ENCODE peak calls at places on chromosomes 11 and 22, in seven cellular contexts. K, H, D, C, S, L and R are unnamed samples.

GRCh38 chr11:83816572-83817187 is 530.5 kb upstream of the CCDC90B start:
- DNase-seq in H (no peak), K (no peak), D (no peak), C (no peak), L (no peak), S (peak), R (no peak)

GRCh38 chr11:2273771-2274170 is 3.4 kb upstream of the ASCL2 start:
- DNase-seq in K (no peak), L (no peak), S (no peak), C (no peak), D (no peak), H (no peak), R (no peak)

GRCh38 chr11:113615773-113616172 is 90.3 kb downstream of the TMPRSS5 start:
- DNase-seq in S (no peak), H (no peak), K (no peak), L (no peak), D (no peak), C (no peak), R (no peak)

GRCh38 chr22:43530864-43531201 is 119.0 kb downstream of the MPPED1 start:
- DNase-seq in C (peak), L (no peak), S (no peak), K (no peak), H (no peak), D (no peak), R (no peak)

GRCh38 chr22:43851979-43852307 is 10.4 kb downstream of the SULT4A1 start:
- DNase-seq in K (no peak), D (no peak), L (no peak), S (no peak), C (no peak), H (no peak), R (no peak)

GRCh38 chr11:1878134-1879031 is 13.3 kb downstream of the PRR33 start:
- DNase-seq in S (no peak), D (no peak), L (peak), H (no peak), K (no peak), C (no peak), R (no peak)

GRCh38 chr11:116173946-116174911 is 598.6 kb downstream of the BUD13 start:
- DNase-seq in H (no peak), D (no peak), C (no peak), L (no peak), K (peak), S (no peak), R (no peak)

GRCh38 chr11:126090452-126090851 is 27.8 kb upstream of the CDON start:
- DNase-seq in H (no peak), L (no peak), K (no peak), C (no peak), D (no peak), S (no peak), R (no peak)

GRCh38 chr22:20219667-20220628 is 48.2 kb downstream of the RTN4R start:
- DNase-seq in S (no peak), C (no peak), K (no peak), D (no peak), H (no peak), L (no peak), R (peak)

GRCh38 chr11:95338430-95338991 is 107.5 kb upstream of the SESN3 start:
- DNase-seq in K (peak), S (peak), L (peak), D (no peak), H (no peak), C (peak), R (peak)

GRCh38 chr11:82796970-82797594 is 63.4 kb upstream of the FAM181B start:
- DNase-seq in C (peak), K (no peak), D (no peak), H (no peak), L (no peak), S (no peak), R (no peak)

GRCh38 chr11:119782021-119782420 is 53.0 kb upstream of the NECTIN1 start:
- DNase-seq in D (no peak), C (no peak), K (no peak), H (no peak), S (no peak), L (peak), R (no peak)

GRCh38 chr22:41512421-41513194 is 31.7 kb downstream of the POLR3H start:
- DNase-seq in D (no peak), S (peak), K (no peak), H (no peak), L (no peak), C (no peak), R (peak)

GRCh38 chr11:16000065-16000464 is 356.3 kb downstream of the SOX6 start:
- DNase-seq in S (peak), K (no peak), H (peak), L (no peak), C (no peak), D (no peak), R (no peak)

GRCh38 chr11:78414321-78415051 is 3.1 kb downstream of the GAB2 start:
- DNase-seq in K (no peak), C (no peak), D (no peak), L (no peak), H (no peak), S (peak), R (peak)

GRCh38 chr11:1017269-1018005 is 19.1 kb downstream of the MUC6 start:
- DNase-seq in L (no peak), H (no peak), K (peak), S (no peak), D (no peak), C (peak), R (peak)

GRCh38 chr22:38868286-38868721 is 3.7 kb downstream of the CBX6 start:
- DNase-seq in H (no peak), C (no peak), S (no peak), K (no peak), D (no peak), L (peak), R (no peak)

GRCh38 chr11:86087281-86087680 is 18.4 kb upstream of the PICALM start:
- DNase-seq in S (no peak), C (no peak), H (no peak), L (no peak), D (no peak), K (no peak), R (no peak)

GRCh38 chr22:30753701-30754100 is 59.0 kb downstream of the OSBP2 start:
- DNase-seq in S (peak), H (no peak), L (no peak), D (no peak), K (no peak), C (no peak), R (no peak)

GRCh38 chr11:12242926-12243325 is 132.5 kb downstream of the MICAL2 start:
- DNase-seq in H (no peak), C (no peak), K (no peak), L (no peak), S (no peak), D (no peak), R (no peak)

GRCh38 chr22:36366291-36366708 is 21.5 kb downstream of the MYH9 start:
- DNase-seq in L (no peak), S (peak), C (no peak), K (no peak), D (no peak), H (no peak), R (no peak)

GRCh38 chr11:68927280-68928107 is 23.8 kb downstream of the IGHMBP2 start:
- DNase-seq in L (no peak), K (no peak), C (no peak), S (peak), D (no peak), H (no peak), R (no peak)

GRCh38 chr11:35786188-35786587 is 123.6 kb downstream of the TRIM44 start:
- DNase-seq in L (no peak), S (no peak), C (no peak), K (no peak), D (no peak), H (no peak), R (no peak)

GRCh38 chr11:134125507-134125906 is 56.6 kb downstream of the JAM3 start:
- DNase-seq in H (no peak), K (no peak), C (no peak), D (no peak), L (no peak), S (peak), R (no peak)

GRCh38 chr11:94245121-94245520 is 59.3 kb upstream of the IZUMO1R start:
- DNase-seq in L (no peak), C (no peak), K (no peak), D (no peak), S (no peak), H (no peak), R (no peak)

GRCh38 chr11:113664069-113664980 is 41.8 kb downstream of the TMPRSS5 start:
- DNase-seq in L (no peak), K (no peak), S (no peak), C (no peak), H (peak), D (no peak), R (no peak)

GRCh38 chr11:116536416-116536815 is 236.4 kb downstream of the BUD13 start:
- DNase-seq in C (no peak), S (no peak), K (no peak), L (no peak), D (no peak), H (no peak), R (no peak)

GRCh38 chr11:11776714-11777113 is 65.1 kb upstream of the USP47 start:
- DNase-seq in H (no peak), L (no peak), C (no peak), K (no peak), S (no peak), D (no peak), R (no peak)

GRCh38 chr11:43687120-43687791 is 6.7 kb downstream of the HSD17B12 start:
- DNase-seq in S (peak), C (no peak), H (no peak), L (peak), K (peak), D (no peak), R (no peak)

GRCh38 chr11:118111019-118111743 is 24.4 kb upstream of the SMIM35 start:
- DNase-seq in D (no peak), H (no peak), L (no peak), C (no peak), K (no peak), S (no peak), R (no peak)

GRCh38 chr22:36077261-36077660 is 48.6 kb upstream of the RBFOX2 start:
- DNase-seq in C (no peak), K (no peak), H (peak), L (no peak), S (peak), D (no peak), R (no peak)

GRCh38 chr22:26744892-26745808 is 87.8 kb downstream of the MIAT start:
- DNase-seq in H (no peak), K (no peak), S (no peak), D (no peak), L (no peak), C (no peak), R (no peak)

GRCh38 chr22:37176464-37177061 is 11.5 kb downstream of the C1QTNF6 start:
- DNase-seq in C (no peak), S (peak), H (peak), L (peak), D (no peak), K (no peak), R (peak)

GRCh38 chr11:93572171-93572570 is 29.0 kb upstream of the SMCO4 start:
- DNase-seq in H (no peak), L (no peak), K (no peak), S (no peak), D (no peak), C (no peak), R (no peak)

GRCh38 chr22:26367402-26368245 is 61.4 kb upstream of the ASPHD2 start:
- DNase-seq in D (peak), K (no peak), S (peak), L (no peak), H (no peak), C (peak), R (peak)

GRCh38 chr11:36130401-36130800 is 158.8 kb downstream of the COMMD9 start:
- DNase-seq in K (no peak), H (no peak), D (no peak), C (no peak), L (no peak), S (peak), R (no peak)

GRCh38 chr22:38246046-38246658 is 26.7 kb downstream of the TMEM184B start:
- DNase-seq in K (no peak), D (no peak), H (no peak), L (no peak), C (no peak), S (no peak), R (no peak)

GRCh38 chr22:45262931-45263789 is 21.6 kb upstream of the UPK3A start:
- DNase-seq in K (peak), D (no peak), C (no peak), L (peak), H (no peak), S (peak), R (peak)

GRCh38 chr11:110376711-110377324 is 52.9 kb upstream of the FDX1 start:
- DNase-seq in D (peak), K (peak), L (peak), C (peak), S (peak), H (peak), R (peak)

GRCh38 chr11:110377451-110377850 is 52.3 kb upstream of the FDX1 start:
- DNase-seq in H (no peak), K (no peak), C (no peak), S (no peak), L (no peak), D (no peak), R (no peak)

GRCh38 chr11:110374921-110375320 is 54.8 kb upstream of the FDX1 start:
- DNase-seq in C (no peak), L (no peak), K (no peak), S (peak), D (no peak), H (no peak), R (no peak)

GRCh38 chr11:110367571-110367970 is 62.2 kb upstream of the FDX1 start:
- DNase-seq in D (no peak), C (no peak), L (no peak), K (no peak), H (no peak), S (no peak), R (no peak)

DNA sequence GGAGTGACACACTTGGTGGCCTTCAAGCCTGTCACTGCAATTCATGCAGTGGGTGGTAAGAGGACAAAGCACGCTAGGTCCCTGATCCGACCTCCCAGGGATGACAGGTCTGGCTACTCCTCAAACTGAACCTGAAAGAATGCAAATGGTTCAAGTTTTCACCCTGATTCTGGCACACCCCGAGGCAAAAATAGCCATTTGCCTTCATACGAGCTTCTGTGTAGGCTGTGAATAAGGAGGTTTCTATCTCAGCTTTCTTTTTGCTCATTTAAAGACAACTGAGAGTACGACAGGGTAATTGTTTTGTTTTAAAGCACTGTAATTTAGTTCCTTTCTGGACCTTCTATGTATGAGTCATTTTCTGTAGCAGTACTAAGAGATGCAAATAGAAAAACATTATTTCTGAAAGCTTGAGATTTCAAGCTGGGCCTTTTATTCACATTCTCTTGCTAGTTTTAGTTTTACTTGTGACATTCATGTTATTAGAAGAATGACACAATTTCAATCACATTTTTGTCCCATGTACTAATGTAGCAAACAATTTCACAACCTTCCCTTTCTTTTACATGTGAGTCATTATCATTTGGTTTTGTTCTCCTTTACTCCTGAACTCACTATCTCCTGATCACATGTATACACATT is 56.6 kb upstream of the FDX1 start:
- DNase-seq in L (no peak), H (peak), D (no peak), C (no peak), S (peak), K (no peak), R (no peak)
- H3K4me3 ChIP-seq in L (no peak), H (no peak), D (no peak), C (no peak), S (no peak), K (no peak), R (no peak)

DNA sequence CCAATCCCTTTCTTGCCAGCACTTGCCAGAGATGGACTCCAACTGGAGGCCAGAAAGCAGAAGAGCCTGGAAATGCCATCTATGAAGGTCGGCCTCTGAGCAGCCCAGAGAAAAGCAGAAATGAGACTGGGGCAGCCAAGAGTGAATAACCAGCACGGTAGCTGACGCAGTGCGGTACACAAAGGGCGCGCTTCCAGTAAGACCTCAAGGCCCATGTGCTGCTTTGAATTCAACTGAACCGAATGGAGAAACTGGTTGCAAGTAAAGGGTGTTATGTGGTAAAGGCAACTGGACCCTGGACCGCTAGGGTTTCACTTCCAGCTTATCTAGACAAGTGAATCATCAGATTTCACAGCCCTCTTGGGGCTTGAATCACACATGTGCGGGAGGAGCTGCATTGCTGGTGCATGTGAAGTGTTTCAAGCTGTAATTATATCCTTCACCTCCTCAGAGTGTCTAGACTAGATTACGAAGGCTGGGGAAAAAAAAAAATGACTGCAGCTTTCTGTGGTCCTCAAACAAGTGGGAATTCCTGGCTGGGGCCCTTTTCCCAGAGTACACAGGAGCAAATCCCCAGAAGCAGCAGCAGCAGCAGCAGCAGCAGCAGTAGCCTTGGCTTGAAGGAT is 128.9 kb downstream of the CCDC34 start:
- DNase-seq in K (no peak), S (peak), H (peak), L (no peak), D (no peak), C (no peak), R (no peak)
- TF ChIP-seq CTCF in K (no peak), S (no peak), H (peak), L (no peak), D (no peak), C (no peak), R (no peak)

GRCh38 chr11:121367434-121367833 is 74.9 kb downstream of the SC5D start:
- DNase-seq in C (no peak), K (no peak), L (no peak), D (peak), S (peak), H (no peak), R (no peak)
- H3K4me3 ChIP-seq in C (peak), K (no peak), L (no peak), D (peak), S (no peak), H (no peak), R (no peak)

DNA sequence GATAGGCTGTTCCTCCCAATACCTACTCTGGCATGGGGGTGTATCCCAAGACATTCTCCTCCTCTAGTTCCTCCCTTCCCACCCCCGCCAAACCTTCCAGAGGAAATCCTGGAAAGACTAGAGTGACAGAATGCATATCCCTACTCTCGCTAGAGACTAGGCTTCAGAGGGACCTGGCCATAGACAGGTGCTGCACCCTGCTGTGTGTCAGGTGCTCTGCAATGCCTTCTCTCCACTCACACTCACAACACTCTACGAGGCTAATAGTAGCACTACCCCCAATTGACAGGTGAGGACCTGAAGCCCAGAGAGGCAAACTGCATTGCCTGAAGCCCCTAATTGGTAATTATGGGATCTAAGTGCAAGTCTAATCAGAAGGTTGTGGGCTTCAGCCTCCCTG is 46.2 kb upstream of the LMO1 start:
- DNase-seq in H (no peak), K (no peak), S (no peak), D (no peak), L (no peak), C (no peak), R (no peak)
- TF ChIP-seq CTCF in H (no peak), K (no peak), S (no peak), D (no peak), L (no peak), C (no peak), R (peak)

GRCh38 chr22:46673205-46673604 is 53.0 kb downstream of the GRAMD4 start:
- DNase-seq in C (no peak), L (no peak), K (no peak), S (peak), H (no peak), D (no peak), R (peak)

GRCh38 chr22:46673677-46674236 is 53.6 kb downstream of the GRAMD4 start:
- DNase-seq in S (no peak), K (no peak), D (no peak), H (no peak), L (no peak), C (no peak), R (no peak)

GRCh38 chr22:46675479-46675878 is 55.3 kb downstream of the GRAMD4 start:
- DNase-seq in K (no peak), H (no peak), C (no peak), L (no peak), S (no peak), D (no peak), R (no peak)

GRCh38 chr22:46674906-46675305 is 54.7 kb downstream of the GRAMD4 start:
- DNase-seq in K (no peak), C (no peak), H (no peak), L (no peak), D (no peak), S (no peak), R (no peak)

DNA sequence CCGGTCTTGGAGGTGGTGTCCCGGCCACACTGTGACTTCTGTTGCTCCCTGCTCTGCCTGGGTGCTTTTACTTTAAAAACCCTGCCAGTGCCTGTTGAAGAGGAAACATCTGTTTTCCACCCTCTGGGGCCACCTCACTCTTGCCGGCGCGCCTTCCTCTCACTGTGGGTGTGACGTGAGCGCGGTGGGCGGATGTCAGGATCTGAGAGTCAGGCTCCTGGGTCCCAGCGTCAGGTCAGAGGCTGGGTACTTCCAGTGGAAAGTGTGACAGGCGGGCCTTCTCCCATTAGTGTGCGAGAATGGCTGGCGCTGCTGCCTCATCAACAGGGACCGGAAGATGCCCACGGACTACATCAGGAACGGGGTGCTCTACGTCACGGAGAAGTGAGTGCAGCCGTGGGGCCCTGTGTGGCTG is 54.2 kb downstream of the GRAMD4 start:
- DNase-seq in K (peak), H (no peak), L (peak), D (peak), C (peak), S (peak), R (no peak)
- H3K4me3 ChIP-seq in K (no peak), H (no peak), L (peak), D (peak), C (no peak), S (no peak), R (no peak)